ENCODE peak calls at places on chromosomes 16 and 17, in five cellular contexts. S, F, R, T and U are unnamed samples.
A peak's percentile ranks its signal among the peaks of the same experiment; 100 is the strongest.

GRCh38 chr17:83018658-83019193 is 60.7 kb upstream of the METRNL start:
- DNase-seq in T (no peak), R (no peak), F (peak; percentile 30), S (no peak), U (no peak)

GRCh38 chr16:49081556-49081955 is 200.1 kb downstream of the CBLN1 start:
- DNase-seq in R (no peak), T (no peak), F (no peak), S (no peak), U (no peak)

GRCh38 chr16:82004651-82005490 is 6.4 kb downstream of the SDR42E1 start:
- DNase-seq in S (no peak), R (no peak), T (no peak), F (no peak), U (no peak)

GRCh38 chr16:4613636-4614570 is 785 bp downstream of the UBALD1 start:
- DNase-seq in S (no peak), T (peak; percentile 47), F (no peak), R (peak; percentile 48), U (peak; percentile 34)

GRCh38 chr17:74715144-74715543 is 2.4 kb upstream of the CD300LF start:
- DNase-seq in T (no peak), F (no peak), R (no peak), S (no peak), U (no peak)

GRCh38 chr16:53753431-53753830 is 49.5 kb downstream of the FTO start:
- DNase-seq in S (no peak), R (no peak), T (no peak), F (no peak), U (no peak)

GRCh38 chr17:55722016-55722706 is 503 bp downstream of the TMEM100 start:
- DNase-seq in T (no peak), F (no peak), S (no peak), R (peak; percentile 39), U (no peak)

GRCh38 chr17:53687324-53687723 is 135.4 kb upstream of the KIF2B start:
- DNase-seq in S (no peak), F (no peak), R (no peak), T (no peak), U (peak; percentile 29)

GRCh38 chr16:89505204-89506112 is 2.7 kb upstream of the SPG7 start:
- DNase-seq in T (peak; percentile 51), S (no peak), F (no peak), R (peak; percentile 98), U (no peak)

GRCh38 chr17:52158450-52159042 is at the start of gene CA10:
- DNase-seq in R (no peak), T (no peak), S (peak; percentile 43), F (peak; percentile 81), U (peak; percentile 91)

GRCh38 chr17:29643817-29644160 is 21.1 kb upstream of the CORO6 start:
- DNase-seq in S (no peak), T (no peak), F (no peak), R (no peak), U (no peak)

GRCh38 chr16:17475104-17475503 is 4.3 kb upstream of the XYLT1 start:
- DNase-seq in R (no peak), S (no peak), T (no peak), F (no peak), U (no peak)

GRCh38 chr17:58156839-58157803 is 8.9 kb downstream of the OR4D1 start:
- DNase-seq in R (peak; percentile 3), T (peak; percentile 34), F (peak; percentile 78), S (peak; percentile 48), U (peak; percentile 86)

GRCh38 chr17:18235743-18236256 is 10.4 kb downstream of the LLGL1 start:
- DNase-seq in S (no peak), F (no peak), R (peak; percentile 45), T (no peak), U (no peak)

GRCh38 chr16:28910046-28911031 is 14.7 kb downstream of the RABEP2 start:
- DNase-seq in T (no peak), F (no peak), R (no peak), S (no peak), U (no peak)

GRCh38 chr17:78724544-78724943 is 57.5 kb downstream of the CYTH1 start:
- DNase-seq in R (no peak), F (no peak), T (no peak), S (no peak), U (no peak)
- H3K4me1 ChIP-seq in R (peaks cover 24% of the 10 kb centered on the region), F (peaks cover 22% of the 10 kb centered on the region), T (peaks cover 15% of the 10 kb centered on the region), S (peaks cover 33% of the 10 kb centered on the region), U (peaks cover 17% of the 10 kb centered on the region)

GRCh38 chr17:15220785-15221184 is 44.3 kb downstream of the PMP22 start:
- DNase-seq in R (peak; percentile 30), F (no peak), S (no peak), T (peak; percentile 9), U (no peak)
- H2BK12ac ChIP-seq in R (no peak overlapping the region), F (no peak overlapping the region), S (no peak overlapping the region), T (no peak overlapping the region), U (no peak overlapping the region)

GRCh38 chr17:48056246-48056745 is 8.1 kb downstream of the NFE2L1 start:
- DNase-seq in T (no peak), F (no peak), R (no peak), S (no peak), U (no peak)
- H3K14ac ChIP-seq in T (no peak overlapping the region), F (no peak overlapping the region), R (no peak overlapping the region), S (no peak overlapping the region), U (peak overlapping the region; percentile 60)

GRCh38 chr17:34370997-34371395 is 8.0 kb upstream of the CCL1 start:
- DNase-seq in S (no peak), R (no peak), T (peak; percentile 6), F (no peak), U (peak; percentile 8)
- H3K4me1 ChIP-seq in S (no peaks in the 10 kb centered on the region), R (no peaks in the 10 kb centered on the region), T (peaks cover 14% of the 10 kb centered on the region), F (no peaks in the 10 kb centered on the region), U (no peaks in the 10 kb centered on the region)

GRCh38 chr17:73099504-73099903 is 7.0 kb upstream of the SLC39A11 start:
- DNase-seq in F (no peak), T (no peak), R (no peak), S (no peak), U (no peak)

GRCh38 chr17:73096866-73097265 is 4.4 kb upstream of the SLC39A11 start:
- DNase-seq in S (no peak), R (no peak), F (no peak), T (no peak), U (no peak)

GRCh38 chr17:73101031-73101430 is 8.5 kb upstream of the SLC39A11 start:
- DNase-seq in T (no peak), S (no peak), F (no peak), R (no peak), U (no peak)

GRCh38 chr17:73100363-73100762 is 7.9 kb upstream of the SLC39A11 start:
- DNase-seq in S (no peak), T (no peak), F (no peak), R (no peak), U (no peak)

DNA sequence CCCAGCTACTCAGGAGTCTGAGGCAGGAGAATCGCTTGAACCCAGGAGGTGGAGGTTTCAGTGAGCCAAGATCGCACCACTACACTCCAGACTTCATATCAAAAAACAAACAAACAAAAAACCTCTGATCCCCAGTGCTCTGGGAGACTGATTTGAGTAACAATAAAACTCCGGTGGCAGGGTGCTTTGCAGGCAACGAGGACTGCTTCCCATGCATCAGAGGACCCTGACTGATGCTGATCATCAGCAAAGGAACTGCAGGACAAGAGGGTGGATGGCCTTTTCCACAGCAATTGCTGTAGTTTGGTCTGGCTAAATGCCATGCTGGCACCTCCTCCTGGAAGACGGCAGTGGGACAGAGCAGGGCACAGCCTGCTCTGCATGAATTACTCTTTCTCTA is 6.4 kb upstream of the SLC39A11 start:
- DNase-seq in S (no peak), F (no peak), R (no peak), T (no peak), U (no peak)
- H2BK12ac ChIP-seq in S (no peak overlapping the region), F (no peak overlapping the region), R (no peak overlapping the region), T (no peak overlapping the region), U (no peak overlapping the region)